ENCODE peak calls at places on chromosomes 5 and 9, in four cellular contexts. L, R, B and H are unnamed samples.
A peak's percentile ranks its signal among the peaks of the same experiment; 100 is the strongest.

GRCh38 chr5:160931283-160931682 is 79.3 kb upstream of the ATP10B start:
- DNase-seq in L (no peak), R (no peak), B (no peak), H (no peak)

GRCh38 chr9:8188720-8189407 is 389.3 kb upstream of the DMAC1 start:
- DNase-seq in R (no peak), B (no peak), L (no peak), H (peak; percentile 46)

GRCh38 chr5:96662725-96663513 is 743 bp downstream of the CAST start:
- DNase-seq in R (peak; percentile 69), L (no peak), B (peak; percentile 50), H (peak; percentile 88)

GRCh38 chr5:141412853-141413539 is at the start of gene PCDHGA10:
- DNase-seq in R (peak; percentile 15), L (no peak), B (peak; percentile 27), H (no peak)

GRCh38 chr5:123916331-123917121 is 404.5 kb downstream of the CSNK1G3 start:
- DNase-seq in L (no peak), B (no peak), R (no peak), H (no peak)

GRCh38 chr5:68007446-68007845 is 208.1 kb upstream of the PIK3R1 start:
- DNase-seq in L (no peak), R (peak; percentile 2), B (no peak), H (no peak)

GRCh38 chr5:172448999-172449398 is 5.3 kb downstream of the SH3PXD2B start:
- DNase-seq in R (no peak), B (no peak), L (no peak), H (no peak)

GRCh38 chr5:132489051-132489770 is 1.4 kb downstream of the IRF1 start:
- DNase-seq in L (no peak), B (no peak), R (no peak), H (no peak)

GRCh38 chr9:131395027-131395744 is 1.3 kb downstream of the PRRC2B start:
- DNase-seq in L (no peak), R (no peak), B (peak; percentile 26), H (no peak)

GRCh38 chr5:105504-106080 is 13.6 kb downstream of the PLEKHG4B start:
- DNase-seq in R (no peak), L (no peak), B (no peak), H (no peak)

GRCh38 chr9:135602789-135603481 is 36.4 kb downstream of the GLT6D1 start:
- DNase-seq in B (no peak), L (peak; percentile 17), R (no peak), H (peak; percentile 68)

GRCh38 chr9:134914501-134914834 is 3.2 kb downstream of the FCN1 start:
- DNase-seq in L (no peak), R (no peak), B (no peak), H (no peak)

GRCh38 chr9:125998837-125999503 is 251.8 kb downstream of the PBX3 start:
- DNase-seq in R (no peak), B (no peak), L (no peak), H (peak; percentile 29)

GRCh38 chr9:38281196-38281595 is 111.3 kb upstream of the ALDH1B1 start:
- DNase-seq in R (no peak), B (no peak), L (no peak), H (no peak)

GRCh38 chr5:206927-207536 is 10.9 kb downstream of the CCDC127 start:
- DNase-seq in B (no peak), L (no peak), R (no peak), H (no peak)

GRCh38 chr5:147904110-147904509 is 2.2 kb downstream of the C5orf46 start:
- DNase-seq in B (no peak), R (no peak), L (no peak), H (no peak)

GRCh38 chr5:149360262-149360661 is 2.4 kb downstream of the PCYOX1L start:
- DNase-seq in L (no peak), B (no peak), R (no peak), H (no peak)

GRCh38 chr5:77971965-77972544 is 195.9 kb upstream of the TBCA start:
- DNase-seq in R (no peak), B (no peak), L (no peak), H (peak; percentile 51)

GRCh38 chr5:17314907-17315471 is 97.6 kb downstream of the BASP1 start:
- DNase-seq in L (no peak), R (no peak), B (peak; percentile 28), H (no peak)

GRCh38 chr5:95392593-95393182 is 1.5 kb downstream of the FAM81B start:
- DNase-seq in L (no peak), R (peak; percentile 7), B (no peak), H (no peak)

GRCh38 chr5:132655821-132656773 is 1.9 kb upstream of the IL13 start:
- DNase-seq in R (no peak), B (no peak), L (no peak), H (peak; percentile 84)

GRCh38 chr9:77945798-77946197 is 85.8 kb downstream of the GNAQ start:
- DNase-seq in R (no peak), B (no peak), L (no peak), H (no peak)

GRCh38 chr5:35214051-35214450 is 16.2 kb downstream of the PRLR start:
- DNase-seq in L (no peak), R (no peak), B (no peak), H (no peak)

GRCh38 chr5:65338606-65339151 is 143.0 kb downstream of the ADAMTS6 start:
- DNase-seq in R (no peak), B (no peak), L (no peak), H (no peak)

GRCh38 chr9:24118170-24118569 is 292.1 kb upstream of the ELAVL2 start:
- DNase-seq in L (no peak), R (no peak), B (no peak), H (no peak)

GRCh38 chr5:139312075-139312474 is 18.5 kb downstream of the MATR3 start:
- DNase-seq in R (no peak), B (no peak), L (no peak), H (no peak)

GRCh38 chr5:180636403-180637075 is 12.9 kb downstream of the FLT4 start:
- DNase-seq in R (no peak), L (no peak), B (no peak), H (no peak)

GRCh38 chr5:72747826-72748225 is 68.6 kb upstream of the TNPO1 start:
- DNase-seq in L (no peak), R (no peak), B (no peak), H (no peak)

GRCh38 chr5:165029471-165029870 is 1524.1 kb downstream of the MAT2B start:
- DNase-seq in B (no peak), L (peak; percentile 21), R (peak; percentile 6), H (peak; percentile 10)

GRCh38 chr9:90287567-90288274 is 354.9 kb downstream of the DIRAS2 start:
- DNase-seq in L (no peak), B (peak; percentile 48), R (no peak), H (no peak)

GRCh38 chr5:22850981-22851380 is 2.2 kb downstream of the CDH12 start:
- DNase-seq in R (no peak), B (no peak), L (no peak), H (no peak)

GRCh38 chr5:33891731-33892418 is at the start of gene ADAMTS12:
- DNase-seq in B (no peak), L (no peak), R (no peak), H (peak; percentile 60)

GRCh38 chr5:122156724-122157325 is 27.5 kb downstream of the ZNF474 start:
- DNase-seq in B (no peak), L (no peak), R (peak; percentile 11), H (peak; percentile 55)

GRCh38 chr9:30116673-30117217 is 2267.7 kb upstream of the ACO1 start:
- DNase-seq in L (peak; percentile 15), R (no peak), B (no peak), H (no peak)

GRCh38 chr5:69271376-69271775 is 36.7 kb downstream of the CDK7 start:
- DNase-seq in R (no peak), L (no peak), B (no peak), H (no peak)

GRCh38 chr9:1718836-1719235 is 296.3 kb upstream of the SMARCA2 start:
- DNase-seq in L (no peak), R (no peak), B (no peak), H (no peak)

GRCh38 chr9:1723616-1724015 is 291.5 kb upstream of the SMARCA2 start:
- DNase-seq in B (no peak), L (no peak), R (no peak), H (no peak)

GRCh38 chr9:1726993-1727759 is 288.0 kb upstream of the SMARCA2 start:
- DNase-seq in R (no peak), B (no peak), L (no peak), H (peak; percentile 16)

GRCh38 chr9:1721219-1721618 is 293.9 kb upstream of the SMARCA2 start:
- DNase-seq in L (no peak), B (no peak), R (no peak), H (no peak)

GRCh38 chr9:1722404-1722803 is 292.7 kb upstream of the SMARCA2 start:
- DNase-seq in R (no peak), B (no peak), L (no peak), H (no peak)
- TF ChIP-seq TCF12 in R (no peak), B (no peak), L (no peak), H (no peak)

GRCh38 chr9:10613413-10613812 is 611 bp upstream of the PTPRD start:
- DNase-seq in R (no peak), B (no peak), L (no peak), H (peak; percentile 8)

GRCh38 chr9:10614201-10614870 is 1.5 kb upstream of the PTPRD start:
- DNase-seq in B (no peak), R (no peak), L (no peak), H (no peak)

GRCh38 chr9:10612649-10613398 is at the start of gene PTPRD:
- DNase-seq in R (peak; percentile 32), B (no peak), L (peak; percentile 43), H (peak; percentile 78)
- TF ChIP-seq TCF12 in R (no peak), B (no peak), L (no peak), H (no peak)

DNA sequence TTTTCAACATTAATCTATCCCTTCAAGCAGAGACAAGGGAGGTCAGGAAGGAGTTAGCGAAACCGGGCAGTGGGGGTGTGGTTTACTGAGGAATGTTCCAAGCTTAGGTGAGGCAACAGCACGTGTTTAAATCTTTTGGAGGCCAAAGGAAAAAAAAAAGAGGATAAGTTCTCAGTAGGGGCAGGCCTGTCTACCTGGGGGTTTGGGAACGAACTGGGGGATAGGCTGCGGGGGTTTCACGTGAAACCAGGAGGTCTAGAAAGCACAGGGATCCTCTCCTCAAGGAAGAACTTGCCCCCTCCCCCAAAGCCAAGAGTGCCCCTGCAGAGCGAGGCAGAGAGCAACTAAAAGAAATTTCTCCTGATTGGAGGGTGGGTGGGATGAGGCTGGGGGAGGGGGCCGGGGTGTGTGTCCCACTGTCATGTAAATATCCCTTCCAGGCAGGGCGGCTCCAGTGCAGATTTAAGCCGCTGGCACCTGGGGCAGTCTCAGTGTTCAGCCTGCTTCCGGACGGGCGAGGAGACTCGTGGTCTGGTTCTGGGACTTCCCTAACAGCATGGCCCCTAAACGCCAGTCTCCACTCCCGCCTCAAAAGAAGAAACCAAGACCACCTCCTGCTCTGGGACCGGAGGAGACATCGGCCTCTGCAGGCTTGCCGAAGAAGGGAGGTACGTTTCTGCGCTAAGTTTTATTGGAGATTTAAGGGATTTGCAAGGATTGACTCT is 5.5 kb upstream of the SET start:
- DNase-seq in B (no peak), L (peak; percentile 92), R (no peak), H (no peak)
- TF ChIP-seq TCF12 in B (peak; percentile 25), L (no peak), R (no peak), H (no peak)

DNA sequence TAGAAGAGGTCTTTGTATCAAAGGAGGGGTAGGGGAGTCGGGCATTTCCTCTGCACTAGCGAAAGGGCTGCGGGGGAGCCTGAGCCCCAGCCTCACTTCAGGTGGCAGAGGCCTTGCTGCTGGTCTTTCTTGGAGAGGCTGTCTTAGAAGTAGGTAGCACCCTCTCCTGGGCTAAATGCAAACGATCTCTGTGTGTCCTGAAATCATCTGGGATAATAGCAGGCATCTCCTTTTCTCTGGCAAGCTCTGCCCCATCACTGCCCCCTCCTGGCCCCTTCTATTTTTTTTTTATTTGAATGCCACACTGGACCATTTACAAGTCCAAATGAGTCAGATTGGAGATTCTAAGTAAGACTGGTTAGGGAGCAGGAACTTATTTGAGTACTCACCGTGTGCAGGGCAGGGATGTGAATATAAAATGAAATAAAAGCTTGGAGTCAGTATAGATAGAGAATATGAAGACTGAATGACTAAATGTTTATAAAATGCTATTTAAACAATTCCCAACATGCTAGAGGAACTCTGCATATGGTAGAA is 137.1 kb downstream of the FGF1 start:
- DNase-seq in B (peak; percentile 12), L (peak; percentile 78), R (peak; percentile 88), H (peak; percentile 87)
- TF ChIP-seq TCF12 in B (no peak), L (no peak), R (no peak), H (peak; percentile 40)